ENCODE peak calls at places on chromosomes 16 and 17, in eight cellular contexts. H is cardiac muscle cell; Q is DMS53; N is ovary; D is activated naive CD8-positive, alpha-beta T cell treated with anti-CD3 and anti-CD28 coated beads for 36 hours; V is Peyer's patch; G is mucosa of gallbladder; J is NCI-H82. T is an unnamed sample.

GRCh38 chr16:30820952-30821421 is 34.0 kb upstream of the ZNF629 start:
- DNase-seq in H (no peak), Q (peak; percentile 89), N (no peak), D (no peak), V (no peak), G (no peak), J (no peak), T (no peak)

GRCh38 chr16:10870137-10870776 is 6.7 kb upstream of the CIITA start:
- DNase-seq in H (no peak), Q (no peak), N (no peak), D (peak; percentile 26), V (no peak), G (no peak), J (no peak), T (no peak)

GRCh38 chr17:29251969-29252866 is 5.6 kb downstream of the CRYBA1 start:
- DNase-seq in H (peak; percentile 67), Q (peak; percentile 27), N (no peak), D (no peak), V (no peak), G (no peak), J (peak; percentile 36), T (peak; percentile 41)

GRCh38 chr17:37430051-37430591 is 23.4 kb downstream of the TADA2A start:
- DNase-seq in H (peak; percentile 27), Q (no peak), N (no peak), D (no peak), V (no peak), G (no peak), J (no peak), T (peak; percentile 58)

GRCh38 chr17:77325826-77326581 is 185.2 kb downstream of the SEC14L1 start:
- DNase-seq in H (no peak), Q (no peak), N (no peak), D (peak; percentile 45), V (peak; percentile 69), G (no peak), J (no peak), T (peak; percentile 55)

GRCh38 chr16:11276880-11277593 is 757 bp upstream of the PRM2 start:
- DNase-seq in H (no peak), Q (no peak), N (no peak), D (no peak), V (no peak), G (no peak), J (no peak), T (no peak)

GRCh38 chr16:3907586-3907985 is 27.1 kb upstream of the CREBBP start:
- DNase-seq in H (no peak), Q (peak; percentile 44), N (no peak), D (no peak), V (no peak), G (no peak), J (no peak), T (no peak)

GRCh38 chr16:57601801-57602478 is 26.5 kb upstream of the ADGRG1 start:
- DNase-seq in H (peak; percentile 29), Q (peak; percentile 77), N (no peak), D (peak; percentile 81), V (no peak), G (peak; percentile 40), J (no peak), T (peak; percentile 73)

GRCh38 chr16:24758373-24758772 is 28.9 kb downstream of the TNRC6A start:
- DNase-seq in H (peak; percentile 6), Q (no peak), N (no peak), D (no peak), V (no peak), G (no peak), J (no peak), T (no peak)

T was measured in GM13976.